ENCODE peak calls at places on chromosome 9, in four cellular contexts. W is activated CD4-positive, alpha-beta T cell treated with anti-CD3 and anti-CD28 coated beads, Interleukin-2, amount 10 ng/mL, durations not matched to agents 7 days and 5 days; K is transverse colon; F is IMR-90. A is an unnamed sample.

GRCh38 chr9:86978413-86978812 is 31.1 kb upstream of the GAS1 start:
- DNase-seq in W (no peak), K (no peak), F (peak), A (no peak)

GRCh38 chr9:38356851-38357250 is 35.7 kb upstream of the ALDH1B1 start:
- DNase-seq in W (no peak), K (no peak), F (no peak), A (no peak)

GRCh38 chr9:97480749-97481148 is 20.7 kb upstream of the TMOD1 start:
- DNase-seq in W (no peak), K (no peak), F (peak), A (no peak)

GRCh38 chr9:96436063-96436455 is 13.9 kb upstream of the HABP4 start:
- DNase-seq in W (no peak), K (no peak), F (no peak), A (no peak)

GRCh38 chr9:108382267-108382666 is 473.5 kb downstream of the ACTL7B start:
- DNase-seq in W (no peak), K (no peak), F (no peak), A (no peak)

GRCh38 chr9:94767331-94768099 is 41.0 kb downstream of the AOPEP start:
- DNase-seq in W (no peak), K (no peak), F (peak), A (no peak)

GRCh38 chr9:108062680-108063079 is 573.1 kb upstream of the KLF4 start:
- DNase-seq in W (no peak), K (no peak), F (no peak), A (no peak)

GRCh38 chr9:92977279-92977678 is 30.0 kb downstream of the FGD3 start:
- DNase-seq in W (no peak), K (no peak), F (no peak), A (no peak)

GRCh38 chr9:127943746-127944145 is 6.1 kb upstream of the DPM2 start:
- DNase-seq in W (peak), K (peak), F (peak), A (peak)

GRCh38 chr9:10571699-10572098 is 41.1 kb downstream of the PTPRD start:
- DNase-seq in W (no peak), K (no peak), F (no peak), A (no peak)

GRCh38 chr9:69272212-69272611 is 52.8 kb upstream of the ENTREP1 start:
- DNase-seq in W (no peak), K (no peak), F (no peak), A (no peak)

GRCh38 chr9:708182-708555 is 133.3 kb upstream of the DMRT1 start:
- DNase-seq in W (no peak), K (no peak), F (no peak), A (no peak)

GRCh38 chr9:136544549-136545064 is 1.2 kb downstream of the NOTCH1 start:
- DNase-seq in W (peak), K (peak), F (no peak), A (peak)

GRCh38 chr9:112170235-112170634 is 4.9 kb downstream of the SUSD1 start:
- DNase-seq in W (no peak), K (peak), F (no peak), A (no peak)

GRCh38 chr9:31355159-31355882 is 1029.1 kb upstream of the ACO1 start:
- DNase-seq in W (no peak), K (no peak), F (no peak), A (no peak)

GRCh38 chr9:72909428-72909827 is 43.4 kb downstream of the ALDH1A1 start:
- DNase-seq in W (no peak), K (no peak), F (no peak), A (no peak)

GRCh38 chr9:137620581-137620980 is 1.8 kb downstream of the EHMT1 start:
- DNase-seq in W (no peak), K (no peak), F (no peak), A (no peak)

GRCh38 chr9:104866186-104866585 is 61.8 kb downstream of the ABCA1 start:
- DNase-seq in W (no peak), K (no peak), F (peak), A (no peak)

GRCh38 chr9:119273984-119274665 is 95.1 kb downstream of the BRINP1 start:
- DNase-seq in W (no peak), K (no peak), F (no peak), A (no peak)

GRCh38 chr9:98986866-98987653 is 43.4 kb downstream of the COL15A1 start:
- DNase-seq in W (no peak), K (no peak), F (no peak), A (no peak)

GRCh38 chr9:137470785-137471184 is 11.7 kb upstream of the NSMF start:
- DNase-seq in W (no peak), K (no peak), F (no peak), A (no peak)

GRCh38 chr9:120186276-120186675 is 393.7 kb downstream of the CDK5RAP2 start:
- DNase-seq in W (no peak), K (no peak), F (no peak), A (no peak)

GRCh38 chr9:69748304-69748703 is 11.5 kb downstream of the PTAR1 start:
- DNase-seq in W (no peak), K (no peak), F (no peak), A (no peak)

GRCh38 chr9:71036501-71036900 is 84.9 kb downstream of the TRPM3 start:
- DNase-seq in W (no peak), K (no peak), F (no peak), A (no peak)

GRCh38 chr9:120868676-120869359 is 8.2 kb downstream of the PHF19 start:
- DNase-seq in W (peak), K (peak), F (peak), A (peak)

GRCh38 chr9:75891277-75892167 is 1.0 kb downstream of the PCSK5 start:
- DNase-seq in W (peak), K (peak), F (peak), A (peak)

GRCh38 chr9:112472996-112473395 is 13.6 kb upstream of the KIAA1958 start:
- DNase-seq in W (no peak), K (no peak), F (no peak), A (no peak)

A was measured in Peyer's patch.